ENCODE peak calls at places on chromosomes 3 and 15, in seven cellular contexts. M is keratinocyte, T is stomach, A is prostate gland, I is colonic mucosa, E is brain microvascular endothelial cell, L is cardiac muscle cell. Q is an unnamed sample.

GRCh38 chr15:38707802-38708671 is 143.4 kb upstream of the RASGRP1 start:
- DNase-seq in M (no peak), T (peak), A (peak), I (peak), E (peak), L (peak), Q (peak)

GRCh38 chr3:3170998-3171397 is 8.5 kb downstream of the CRBN start:
- DNase-seq in M (no peak), T (no peak), A (no peak), I (no peak), E (no peak), L (peak), Q (no peak)

GRCh38 chr15:91973481-91973880 is 120.0 kb downstream of the SLCO3A1 start:
- DNase-seq in M (no peak), T (no peak), A (no peak), I (no peak), E (no peak), L (no peak), Q (no peak)

GRCh38 chr3:196207833-196208607 is 3.2 kb downstream of the ZDHHC19 start:
- DNase-seq in M (no peak), T (no peak), A (no peak), I (peak), E (peak), L (peak), Q (no peak)

GRCh38 chr3:2879587-2879986 is 230.6 kb downstream of the IL5RA start:
- DNase-seq in M (no peak), T (no peak), A (no peak), I (no peak), E (no peak), L (no peak), Q (no peak)

GRCh38 chr15:35596261-35596660 is 50.3 kb upstream of the DPH6 start:
- DNase-seq in M (no peak), T (no peak), A (no peak), I (no peak), E (no peak), L (no peak), Q (no peak)

GRCh38 chr3:58528629-58529028 is 8.4 kb downstream of the ACOX2 start:
- DNase-seq in M (peak), T (peak), A (peak), I (peak), E (no peak), L (peak), Q (no peak)

GRCh38 chr3:58658508-58658907 is 8.1 kb downstream of the FAM3D start:
- DNase-seq in M (no peak), T (no peak), A (no peak), I (no peak), E (no peak), L (no peak), Q (no peak)

GRCh38 chr15:37106490-37107001 is 6.2 kb upstream of the MEIS2 start:
- DNase-seq in M (no peak), T (no peak), A (no peak), I (no peak), E (no peak), L (peak), Q (peak)

GRCh38 chr15:72222433-72222832 is 8.6 kb downstream of the PKM start:
- DNase-seq in M (peak), T (no peak), A (peak), I (no peak), E (no peak), L (no peak), Q (peak)

GRCh38 chr3:71512544-71512943 is 71.0 kb downstream of the FOXP1 start:
- DNase-seq in M (no peak), T (no peak), A (no peak), I (no peak), E (no peak), L (no peak), Q (no peak)

GRCh38 chr3:71513081-71513480 is 70.4 kb downstream of the FOXP1 start:
- DNase-seq in M (no peak), T (no peak), A (no peak), I (no peak), E (no peak), L (no peak), Q (no peak)

GRCh38 chr3:71511037-71511436 is 72.5 kb downstream of the FOXP1 start:
- DNase-seq in M (no peak), T (no peak), A (no peak), I (no peak), E (peak), L (peak), Q (no peak)

GRCh38 chr3:71511446-71511845 is 72.1 kb downstream of the FOXP1 start:
- DNase-seq in M (no peak), T (no peak), A (no peak), I (no peak), E (no peak), L (no peak), Q (no peak)

DNA sequence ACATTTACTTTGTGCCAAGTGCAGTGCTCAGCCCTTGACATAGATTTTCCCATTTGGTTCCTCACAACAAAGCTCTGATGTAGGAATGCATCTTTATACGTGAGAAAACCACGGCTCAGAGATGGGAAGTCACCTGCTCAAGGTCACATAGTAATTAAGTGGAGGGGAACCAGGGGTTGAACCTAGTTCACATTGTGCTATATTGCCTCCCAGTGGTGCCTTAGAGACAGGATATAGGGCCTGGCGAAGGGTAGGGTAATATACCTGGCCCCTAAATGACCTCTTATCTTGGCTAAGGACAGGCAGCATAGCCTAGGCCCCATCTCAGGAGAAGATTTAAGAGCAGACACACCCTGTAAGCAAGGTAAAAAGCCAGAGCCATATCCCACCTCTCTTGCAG is 71.5 kb downstream of the FOXP1 start:
- DNase-seq in M (no peak), T (no peak), A (no peak), I (peak), E (no peak), L (no peak), Q (no peak)
- H3K4me3 ChIP-seq in M (no peak), T (no peak), A (no peak), I (no peak), E (no peak), L (no peak), Q (no peak)

GRCh38 chr3:62554264-62554799 is 181.0 kb upstream of the FEZF2 start:
- DNase-seq in M (no peak), T (no peak), A (no peak), I (no peak), E (no peak), L (peak), Q (peak)
- TF ChIP-seq CTCF in M (peak), T (no peak), A (no peak), I (no peak), E (peak), L (peak), Q (peak)

DNA sequence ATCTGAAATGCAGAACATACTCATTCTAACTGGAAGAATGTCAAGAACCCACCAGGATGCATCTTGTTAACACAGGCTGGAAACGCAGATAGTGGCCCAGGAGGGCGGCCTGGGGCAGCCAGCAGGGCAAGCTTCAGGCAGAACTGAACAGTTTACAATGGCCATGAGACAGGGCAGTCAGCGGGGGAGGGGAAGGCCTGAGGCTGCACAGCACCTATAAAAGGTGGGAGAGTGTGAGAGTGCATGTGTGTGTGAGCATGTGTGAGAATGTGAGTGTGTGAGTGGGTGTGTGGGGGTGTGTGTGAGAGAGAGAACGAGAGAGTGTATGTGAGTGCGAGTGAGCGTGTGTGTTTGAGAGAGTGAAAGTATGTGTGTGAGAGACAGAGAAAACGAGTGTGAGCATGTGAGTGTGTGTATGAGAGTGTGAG is 26.8 kb upstream of the SLCO2A1 start:
- DNase-seq in M (no peak), T (peak), A (no peak), I (no peak), E (peak), L (peak), Q (no peak)
- H3K27ac ChIP-seq in M (no peak), T (no peak), A (no peak), I (no peak), E (no peak), L (no peak), Q (no peak)

DNA sequence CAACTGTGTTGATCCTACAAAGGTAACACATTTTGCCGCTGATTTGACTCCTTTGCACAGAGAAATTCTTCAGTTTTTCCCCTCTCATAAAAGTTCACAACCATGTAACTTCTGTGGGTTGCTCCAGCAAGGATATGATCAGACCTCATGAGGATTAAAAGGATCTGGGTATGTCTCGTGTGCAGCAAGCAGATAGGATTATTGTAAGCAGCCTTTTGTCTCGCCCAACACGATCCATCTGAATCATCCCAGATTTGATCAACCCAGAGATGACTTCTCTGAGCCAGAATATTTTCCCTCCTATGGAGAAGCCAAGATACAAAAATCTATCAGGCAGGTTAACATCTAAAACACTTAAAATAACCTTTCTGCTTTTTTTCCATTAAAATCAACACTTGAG is 12.8 kb upstream of the BNIP2 start:
- DNase-seq in M (no peak), T (no peak), A (no peak), I (no peak), E (no peak), L (no peak), Q (peak)
- H3K4me3 ChIP-seq in M (no peak), T (no peak), A (no peak), I (no peak), E (no peak), L (no peak), Q (no peak)

DNA sequence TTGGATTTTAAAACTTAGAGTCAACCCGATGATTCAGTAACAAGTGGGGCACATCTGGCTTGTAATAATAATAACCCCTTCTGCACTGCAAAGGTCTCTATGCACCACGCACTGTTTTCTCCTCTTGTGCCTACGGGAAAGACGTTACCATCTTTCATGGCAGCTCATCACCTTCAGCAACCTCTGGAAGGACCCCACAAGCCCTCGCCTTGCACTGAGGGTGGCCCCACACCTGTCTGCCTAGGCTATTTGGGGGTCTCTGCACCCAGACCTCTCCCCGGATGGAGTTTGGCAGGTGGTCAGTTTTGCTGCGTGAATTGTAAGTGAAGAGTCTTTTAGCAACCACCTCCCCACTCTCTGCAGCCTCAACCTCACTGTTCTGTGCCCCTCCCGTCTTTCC is 138.6 kb upstream of the MEF2A start:
- DNase-seq in M (no peak), T (no peak), A (no peak), I (no peak), E (no peak), L (no peak), Q (no peak)
- TF ChIP-seq CTCF in M (no peak), T (no peak), A (no peak), I (no peak), E (no peak), L (no peak), Q (no peak)

GRCh38 chr3:123335007-123335670 is 113.8 kb downstream of the ADCY5 start:
- DNase-seq in M (no peak), T (no peak), A (no peak), I (no peak), E (no peak), L (no peak), Q (no peak)
- H3K27ac ChIP-seq in M (no peak), T (no peak), A (no peak), I (no peak), E (no peak), L (no peak), Q (no peak)

GRCh38 chr3:194690501-194691372 is 5.1 kb downstream of the FAM43A start:
- DNase-seq in M (no peak), T (peak), A (no peak), I (no peak), E (peak), L (peak), Q (no peak)

GRCh38 chr3:194689493-194689901 is 3.8 kb downstream of the FAM43A start:
- DNase-seq in M (no peak), T (peak), A (no peak), I (no peak), E (no peak), L (peak), Q (no peak)

GRCh38 chr3:194688946-194689345 is 3.3 kb downstream of the FAM43A start:
- DNase-seq in M (no peak), T (peak), A (no peak), I (peak), E (no peak), L (no peak), Q (no peak)

GRCh38 chr3:194688207-194688711 is 2.6 kb downstream of the FAM43A start:
- DNase-seq in M (no peak), T (peak), A (no peak), I (peak), E (no peak), L (peak), Q (no peak)

GRCh38 chr3:194691481-194692281 is 6.0 kb downstream of the FAM43A start:
- DNase-seq in M (no peak), T (peak), A (no peak), I (no peak), E (peak), L (no peak), Q (no peak)
- H3K4me3 ChIP-seq in M (no peak), T (no peak), A (no peak), I (no peak), E (no peak), L (no peak), Q (no peak)

GRCh38 chr15:82809308-82810060 is at the start of gene WHAMM:
- DNase-seq in M (peak), T (peak), A (peak), I (peak), E (peak), L (peak), Q (peak)
- TF ChIP-seq CTCF in M (no peak), T (no peak), A (no peak), I (no peak), E (no peak), L (no peak), Q (no peak)

GRCh38 chr15:80730395-80730794 is 35.3 kb downstream of the ABHD17C start:
- DNase-seq in M (no peak), T (no peak), A (no peak), I (no peak), E (no peak), L (no peak), Q (no peak)
- H3K27ac ChIP-seq in M (no peak), T (no peak), A (no peak), I (no peak), E (no peak), L (no peak), Q (no peak)

Q was measured in WERI-Rb-1.